ENCODE peak calls at places on chromosomes 2 and 18, in four cellular contexts. One of them, this sample, is unnamed.

GRCh38 chr2:228094377-228094921 is 87.0 kb downstream of the SPHKAP start:
- DNase-seq in GM12878: no peak
- DNase-seq in HepG2: no peak
- DNase-seq in H1: no peak
- DNase-seq in this sample: no peak

GRCh38 chr18:63162271-63163014 is 157.1 kb downstream of the BCL2 start:
- DNase-seq in HepG2: no peak
- DNase-seq in GM12878: peak
- DNase-seq in H1: no peak
- DNase-seq in this sample: no peak

GRCh38 chr2:32061973-32062861 is 1.1 kb upstream of the SPAST start:
- DNase-seq in H1: peak
- DNase-seq in HepG2: peak
- DNase-seq in GM12878: no peak
- DNase-seq in this sample: no peak

GRCh38 chr18:62460851-62461300 is 61.9 kb upstream of the ZCCHC2 start:
- DNase-seq in HepG2: peak
- DNase-seq in GM12878: no peak
- DNase-seq in H1: no peak
- DNase-seq in this sample: no peak

GRCh38 chr2:180728928-180729559 is 251.4 kb upstream of the UBE2E3 start:
- DNase-seq in HepG2: no peak
- DNase-seq in GM12878: no peak
- DNase-seq in H1: no peak
- DNase-seq in this sample: no peak

GRCh38 chr18:50748243-50749229 is 71.3 kb downstream of the MRO start:
- DNase-seq in H1: peak
- DNase-seq in HepG2: no peak
- DNase-seq in GM12878: no peak
- DNase-seq in this sample: peak

GRCh38 chr2:131040661-131041401 is 52.4 kb downstream of the FAM168B start:
- DNase-seq in H1: no peak
- DNase-seq in GM12878: no peak
- DNase-seq in HepG2: no peak
- DNase-seq in this sample: no peak

GRCh38 chr2:143684731-143685364 is 555.6 kb downstream of the ARHGAP15 start:
- DNase-seq in GM12878: no peak
- DNase-seq in H1: no peak
- DNase-seq in HepG2: no peak
- DNase-seq in this sample: no peak

GRCh38 chr18:50201476-50201875 is 6.5 kb upstream of the MYO5B start:
- DNase-seq in HepG2: no peak
- DNase-seq in GM12878: no peak
- DNase-seq in H1: no peak
- DNase-seq in this sample: no peak

GRCh38 chr2:197978971-197979370 is 174.6 kb downstream of the PLCL1 start:
- DNase-seq in HepG2: no peak
- DNase-seq in GM12878: no peak
- DNase-seq in H1: no peak
- DNase-seq in this sample: no peak

GRCh38 chr18:28009589-28009988 is 167.3 kb downstream of the CDH2 start:
- DNase-seq in GM12878: no peak
- DNase-seq in H1: no peak
- DNase-seq in HepG2: no peak
- DNase-seq in this sample: no peak

GRCh38 chr2:36697424-36698066 is 1.0 kb downstream of the VIT start:
- DNase-seq in H1: no peak
- DNase-seq in HepG2: no peak
- DNase-seq in GM12878: no peak
- DNase-seq in this sample: no peak

GRCh38 chr18:63309422-63309821 is 10.1 kb downstream of the BCL2 start:
- DNase-seq in HepG2: no peak
- DNase-seq in H1: no peak
- DNase-seq in GM12878: no peak
- DNase-seq in this sample: no peak

GRCh38 chr2:147829106-147829505 is 15.7 kb upstream of the ACVR2A start:
- DNase-seq in HepG2: no peak
- DNase-seq in GM12878: no peak
- DNase-seq in H1: no peak
- DNase-seq in this sample: no peak

GRCh38 chr2:189577108-189577507 is 3.5 kb downstream of the SLC40A1 start:
- DNase-seq in H1: no peak
- DNase-seq in HepG2: no peak
- DNase-seq in GM12878: no peak
- DNase-seq in this sample: no peak

GRCh38 chr18:3451989-3452749 is 2.2 kb downstream of the TGIF1 start:
- DNase-seq in HepG2: no peak
- DNase-seq in H1: peak
- DNase-seq in GM12878: no peak
- DNase-seq in this sample: no peak

GRCh38 chr2:127674241-127675209 is 805 bp downstream of the LIMS2 start:
- DNase-seq in GM12878: no peak
- DNase-seq in HepG2: no peak
- DNase-seq in H1: peak
- DNase-seq in this sample: no peak

GRCh38 chr18:37251679-37252078 is 313.9 kb downstream of the CELF4 start:
- DNase-seq in GM12878: no peak
- DNase-seq in HepG2: no peak
- DNase-seq in H1: no peak
- DNase-seq in this sample: no peak

GRCh38 chr2:67790622-67791021 is 272.2 kb downstream of the C1D start:
- DNase-seq in GM12878: no peak
- DNase-seq in H1: no peak
- DNase-seq in HepG2: no peak
- DNase-seq in this sample: no peak

GRCh38 chr2:215617060-215617824 is 181.4 kb upstream of the FN1 start:
- DNase-seq in GM12878: no peak
- DNase-seq in HepG2: peak
- DNase-seq in H1: no peak
- DNase-seq in this sample: no peak

GRCh38 chr2:6412533-6413085 is 453.1 kb downstream of the CMPK2 start:
- DNase-seq in HepG2: no peak
- DNase-seq in H1: no peak
- DNase-seq in GM12878: no peak
- DNase-seq in this sample: no peak

GRCh38 chr2:112646102-112646719 is 472 bp downstream of the SLC20A1 start:
- DNase-seq in HepG2: no peak
- DNase-seq in H1: no peak
- DNase-seq in GM12878: no peak
- DNase-seq in this sample: no peak

GRCh38 chr2:100757621-100758394 is 62.1 kb upstream of the NPAS2 start:
- DNase-seq in HepG2: peak
- DNase-seq in GM12878: no peak
- DNase-seq in H1: no peak
- DNase-seq in this sample: peak

GRCh38 chr2:42959148-42959992 is 167.0 kb upstream of the HAAO start:
- DNase-seq in GM12878: no peak
- DNase-seq in H1: no peak
- DNase-seq in HepG2: peak
- DNase-seq in this sample: no peak

GRCh38 chr2:130727286-130727924 is 1.5 kb upstream of the GPR148 start:
- DNase-seq in H1: peak
- DNase-seq in HepG2: no peak
- DNase-seq in GM12878: peak
- DNase-seq in this sample: peak

GRCh38 chr2:25234756-25235155 is 66.4 kb upstream of the POMC start:
- DNase-seq in HepG2: no peak
- DNase-seq in GM12878: no peak
- DNase-seq in H1: no peak
- DNase-seq in this sample: no peak

GRCh38 chr2:181457741-181458425 is 697 bp downstream of the ITGA4 start:
- DNase-seq in H1: no peak
- DNase-seq in GM12878: no peak
- DNase-seq in HepG2: no peak
- DNase-seq in this sample: peak

GRCh38 chr2:10144771-10145518 is 22.4 kb downstream of the RRM2 start:
- DNase-seq in HepG2: no peak
- DNase-seq in H1: no peak
- DNase-seq in GM12878: no peak
- DNase-seq in this sample: no peak

DNA sequence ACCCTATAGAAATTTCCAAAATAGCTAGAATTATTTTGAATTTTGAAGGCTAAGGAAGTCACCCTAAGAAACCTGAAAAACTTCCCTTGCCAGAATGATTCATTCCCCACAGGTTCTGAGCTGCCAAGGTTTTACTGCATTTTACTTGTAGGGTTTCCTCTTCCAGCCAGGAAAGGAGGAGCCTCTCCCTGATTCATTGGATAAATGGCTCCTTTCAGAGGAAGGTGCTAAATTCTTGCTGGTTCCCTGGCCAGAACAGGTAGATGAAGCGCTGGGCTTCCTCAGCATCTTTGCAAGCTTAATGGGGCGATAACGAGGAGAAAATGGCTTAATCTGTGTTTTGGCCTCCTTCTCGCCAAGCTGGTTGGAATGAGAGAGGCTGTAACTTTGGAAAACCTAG is 279.6 kb upstream of the SLC14A2 start:
- DNase-seq in GM12878: no peak
- DNase-seq in HepG2: no peak
- DNase-seq in H1: no peak
- DNase-seq in this sample: no peak
- TF ChIP-seq SUZ12 in GM12878: no peak
- TF ChIP-seq SUZ12 in HepG2: no peak
- TF ChIP-seq SUZ12 in H1: no peak
- TF ChIP-seq SUZ12 in this sample: no peak

GRCh38 chr18:36028859-36029258 is 38.5 kb downstream of the RPRD1A start:
- DNase-seq in H1: no peak
- DNase-seq in HepG2: peak
- DNase-seq in GM12878: no peak
- DNase-seq in this sample: no peak

GRCh38 chr18:36034299-36034895 is 33.0 kb downstream of the RPRD1A start:
- DNase-seq in H1: no peak
- DNase-seq in GM12878: no peak
- DNase-seq in HepG2: no peak
- DNase-seq in this sample: no peak

GRCh38 chr18:36035253-36035652 is 32.1 kb downstream of the RPRD1A start:
- DNase-seq in HepG2: no peak
- DNase-seq in GM12878: no peak
- DNase-seq in H1: no peak
- DNase-seq in this sample: no peak

GRCh38 chr18:36031407-36031806 is 36.0 kb downstream of the RPRD1A start:
- DNase-seq in GM12878: no peak
- DNase-seq in HepG2: no peak
- DNase-seq in H1: no peak
- DNase-seq in this sample: no peak

GRCh38 chr18:36031903-36032302 is 35.5 kb downstream of the RPRD1A start:
- DNase-seq in H1: no peak
- DNase-seq in HepG2: no peak
- DNase-seq in GM12878: no peak
- DNase-seq in this sample: no peak
- H3K4me3 ChIP-seq in H1: no peak
- H3K4me3 ChIP-seq in HepG2: no peak
- H3K4me3 ChIP-seq in GM12878: no peak
- H3K4me3 ChIP-seq in this sample: no peak

GRCh38 chr2:48696881-48697280 is 58.6 kb downstream of the LHCGR start:
- DNase-seq in H1: no peak
- DNase-seq in HepG2: no peak
- DNase-seq in GM12878: no peak
- DNase-seq in this sample: no peak
- TF ChIP-seq SUZ12 in H1: no peak
- TF ChIP-seq SUZ12 in HepG2: no peak
- TF ChIP-seq SUZ12 in GM12878: no peak
- TF ChIP-seq SUZ12 in this sample: no peak

DNA sequence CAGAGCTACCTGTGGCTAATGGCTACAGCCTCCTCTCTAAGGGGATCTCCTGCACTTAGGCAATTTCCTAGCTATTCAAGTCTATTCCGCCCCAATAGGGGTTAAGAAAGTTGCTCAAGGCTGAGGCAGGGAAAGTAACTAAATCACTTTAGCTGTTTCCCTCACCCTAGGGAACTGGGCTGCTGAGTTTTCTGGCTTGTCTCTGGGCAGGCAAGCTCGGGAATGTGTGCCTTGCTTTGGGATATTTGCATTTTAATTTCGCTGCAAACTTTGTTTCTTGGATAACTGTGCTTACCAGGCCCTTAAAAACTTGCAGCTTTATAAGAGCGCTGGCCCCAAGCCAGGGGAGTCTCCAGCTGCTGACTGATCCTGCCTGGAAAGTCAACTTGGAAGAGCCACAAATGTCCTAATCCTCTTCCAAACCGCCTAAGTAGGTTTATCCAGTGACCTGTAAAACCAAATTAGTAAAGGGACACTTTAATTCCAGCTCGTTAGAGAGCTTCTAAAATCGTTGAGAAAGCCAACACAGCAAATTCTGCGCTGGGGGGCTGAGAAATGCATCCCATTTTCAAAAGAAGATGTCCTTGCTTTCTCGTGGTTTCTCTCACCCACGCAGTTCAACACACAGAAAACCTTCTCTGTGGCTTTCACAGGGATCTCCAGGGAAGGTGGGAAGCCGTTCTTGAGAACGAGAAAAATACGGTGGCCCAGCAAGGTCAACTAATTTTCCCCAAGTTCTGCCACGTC is 59.5 kb upstream of the SP3 start:
- DNase-seq in HepG2: no peak
- DNase-seq in GM12878: no peak
- DNase-seq in H1: no peak
- DNase-seq in this sample: no peak
- H3K4me3 ChIP-seq in HepG2: peak
- H3K4me3 ChIP-seq in GM12878: no peak
- H3K4me3 ChIP-seq in H1: no peak
- H3K4me3 ChIP-seq in this sample: no peak

GRCh38 chr2:225566798-225567197 is 167.3 kb downstream of the NYAP2 start:
- DNase-seq in GM12878: no peak
- DNase-seq in HepG2: no peak
- DNase-seq in H1: no peak
- DNase-seq in this sample: no peak
- TF ChIP-seq SUZ12 in GM12878: no peak
- TF ChIP-seq SUZ12 in HepG2: no peak
- TF ChIP-seq SUZ12 in H1: no peak
- TF ChIP-seq SUZ12 in this sample: no peak